ENCODE peak calls at places on chromosomes 5 and 9, in ten cellular contexts. One of them, this sample, is unnamed.

GRCh38 chr5:175707751-175708375 is 50.0 kb downstream of the HRH2 start:
- DNase-seq in CD8-positive, alpha-beta T cell: no peak
- DNase-seq in ACHN: no peak
- DNase-seq in central memory CD4-positive, alpha-beta T cell: no peak
- DNase-seq in activated T-helper 1 cell treated with anti-CD3 and anti-CD28 coated beads, Interleukin-2, amount 50 U/mL, for 16 hours: no peak
- DNase-seq in NCI-H1092 treated with DMSO at 0.1 percent for 48 hours: no peak
- DNase-seq in stimulated activated CD4-positive, alpha-beta T cell treated with anti-CD3 and anti-CD28 coated beads, Interleukin-12 subunit alpha, Interleukin-12 subunit beta, amount 100 ng/mL, for 48 hours: no peak
- DNase-seq in effector memory CD8-positive, alpha-beta T cell: no peak
- DNase-seq in HS-5: no peak
- DNase-seq in GM20000: no peak
- DNase-seq in this sample: no peak

GRCh38 chr9:115739096-115739875 is 414.3 kb upstream of the PAPPA start:
- DNase-seq in central memory CD4-positive, alpha-beta T cell: no peak
- DNase-seq in CD8-positive, alpha-beta T cell: no peak
- DNase-seq in ACHN: no peak
- DNase-seq in activated T-helper 1 cell treated with anti-CD3 and anti-CD28 coated beads, Interleukin-2, amount 50 U/mL, for 16 hours: no peak
- DNase-seq in NCI-H1092 treated with DMSO at 0.1 percent for 48 hours: no peak
- DNase-seq in GM20000: no peak
- DNase-seq in effector memory CD8-positive, alpha-beta T cell: no peak
- DNase-seq in stimulated activated CD4-positive, alpha-beta T cell treated with anti-CD3 and anti-CD28 coated beads, Interleukin-12 subunit alpha, Interleukin-12 subunit beta, amount 100 ng/mL, for 48 hours: no peak
- DNase-seq in HS-5: no peak
- DNase-seq in this sample: peak

GRCh38 chr9:38183994-38184568 is 115.1 kb upstream of the SHB start:
- DNase-seq in effector memory CD8-positive, alpha-beta T cell: no peak
- DNase-seq in stimulated activated CD4-positive, alpha-beta T cell treated with anti-CD3 and anti-CD28 coated beads, Interleukin-12 subunit alpha, Interleukin-12 subunit beta, amount 100 ng/mL, for 48 hours: no peak
- DNase-seq in NCI-H1092 treated with DMSO at 0.1 percent for 48 hours: no peak
- DNase-seq in CD8-positive, alpha-beta T cell: no peak
- DNase-seq in central memory CD4-positive, alpha-beta T cell: no peak
- DNase-seq in HS-5: no peak
- DNase-seq in activated T-helper 1 cell treated with anti-CD3 and anti-CD28 coated beads, Interleukin-2, amount 50 U/mL, for 16 hours: no peak
- DNase-seq in ACHN: no peak
- DNase-seq in GM20000: no peak
- DNase-seq in this sample: no peak

GRCh38 chr9:81825831-81826540 is 102.2 kb upstream of the SPATA31D4 start:
- DNase-seq in effector memory CD8-positive, alpha-beta T cell: no peak
- DNase-seq in GM20000: no peak
- DNase-seq in CD8-positive, alpha-beta T cell: no peak
- DNase-seq in activated T-helper 1 cell treated with anti-CD3 and anti-CD28 coated beads, Interleukin-2, amount 50 U/mL, for 16 hours: no peak
- DNase-seq in stimulated activated CD4-positive, alpha-beta T cell treated with anti-CD3 and anti-CD28 coated beads, Interleukin-12 subunit alpha, Interleukin-12 subunit beta, amount 100 ng/mL, for 48 hours: no peak
- DNase-seq in NCI-H1092 treated with DMSO at 0.1 percent for 48 hours: no peak
- DNase-seq in HS-5: no peak
- DNase-seq in ACHN: peak
- DNase-seq in central memory CD4-positive, alpha-beta T cell: no peak
- DNase-seq in this sample: peak

GRCh38 chr5:64632251-64632650 is 58.1 kb upstream of the SHISAL2B start:
- DNase-seq in NCI-H1092 treated with DMSO at 0.1 percent for 48 hours: peak
- DNase-seq in HS-5: no peak
- DNase-seq in effector memory CD8-positive, alpha-beta T cell: no peak
- DNase-seq in CD8-positive, alpha-beta T cell: no peak
- DNase-seq in ACHN: no peak
- DNase-seq in central memory CD4-positive, alpha-beta T cell: no peak
- DNase-seq in stimulated activated CD4-positive, alpha-beta T cell treated with anti-CD3 and anti-CD28 coated beads, Interleukin-12 subunit alpha, Interleukin-12 subunit beta, amount 100 ng/mL, for 48 hours: no peak
- DNase-seq in GM20000: no peak
- DNase-seq in activated T-helper 1 cell treated with anti-CD3 and anti-CD28 coated beads, Interleukin-2, amount 50 U/mL, for 16 hours: no peak
- DNase-seq in this sample: no peak

GRCh38 chr9:110115341-110115820 is 92.6 kb downstream of the C9orf152 start:
- DNase-seq in GM20000: no peak
- DNase-seq in stimulated activated CD4-positive, alpha-beta T cell treated with anti-CD3 and anti-CD28 coated beads, Interleukin-12 subunit alpha, Interleukin-12 subunit beta, amount 100 ng/mL, for 48 hours: no peak
- DNase-seq in central memory CD4-positive, alpha-beta T cell: no peak
- DNase-seq in HS-5: no peak
- DNase-seq in ACHN: no peak
- DNase-seq in NCI-H1092 treated with DMSO at 0.1 percent for 48 hours: no peak
- DNase-seq in effector memory CD8-positive, alpha-beta T cell: no peak
- DNase-seq in activated T-helper 1 cell treated with anti-CD3 and anti-CD28 coated beads, Interleukin-2, amount 50 U/mL, for 16 hours: no peak
- DNase-seq in CD8-positive, alpha-beta T cell: no peak
- DNase-seq in this sample: no peak

GRCh38 chr9:93308158-93308602 is 124.2 kb downstream of the WNK2 start:
- DNase-seq in activated T-helper 1 cell treated with anti-CD3 and anti-CD28 coated beads, Interleukin-2, amount 50 U/mL, for 16 hours: no peak
- DNase-seq in CD8-positive, alpha-beta T cell: peak
- DNase-seq in central memory CD4-positive, alpha-beta T cell: no peak
- DNase-seq in NCI-H1092 treated with DMSO at 0.1 percent for 48 hours: no peak
- DNase-seq in HS-5: no peak
- DNase-seq in stimulated activated CD4-positive, alpha-beta T cell treated with anti-CD3 and anti-CD28 coated beads, Interleukin-12 subunit alpha, Interleukin-12 subunit beta, amount 100 ng/mL, for 48 hours: no peak
- DNase-seq in GM20000: no peak
- DNase-seq in ACHN: no peak
- DNase-seq in effector memory CD8-positive, alpha-beta T cell: no peak
- DNase-seq in this sample: no peak

GRCh38 chr5:654071-654778 is 38.9 kb downstream of the TPPP start:
- DNase-seq in ACHN: no peak
- DNase-seq in GM20000: no peak
- DNase-seq in effector memory CD8-positive, alpha-beta T cell: no peak
- DNase-seq in CD8-positive, alpha-beta T cell: no peak
- DNase-seq in activated T-helper 1 cell treated with anti-CD3 and anti-CD28 coated beads, Interleukin-2, amount 50 U/mL, for 16 hours: no peak
- DNase-seq in HS-5: no peak
- DNase-seq in stimulated activated CD4-positive, alpha-beta T cell treated with anti-CD3 and anti-CD28 coated beads, Interleukin-12 subunit alpha, Interleukin-12 subunit beta, amount 100 ng/mL, for 48 hours: no peak
- DNase-seq in NCI-H1092 treated with DMSO at 0.1 percent for 48 hours: no peak
- DNase-seq in central memory CD4-positive, alpha-beta T cell: no peak
- DNase-seq in this sample: no peak

GRCh38 chr9:92686954-92687353 is 17.0 kb upstream of the IPPK start:
- DNase-seq in ACHN: no peak
- DNase-seq in activated T-helper 1 cell treated with anti-CD3 and anti-CD28 coated beads, Interleukin-2, amount 50 U/mL, for 16 hours: no peak
- DNase-seq in NCI-H1092 treated with DMSO at 0.1 percent for 48 hours: no peak
- DNase-seq in GM20000: no peak
- DNase-seq in CD8-positive, alpha-beta T cell: no peak
- DNase-seq in stimulated activated CD4-positive, alpha-beta T cell treated with anti-CD3 and anti-CD28 coated beads, Interleukin-12 subunit alpha, Interleukin-12 subunit beta, amount 100 ng/mL, for 48 hours: no peak
- DNase-seq in effector memory CD8-positive, alpha-beta T cell: no peak
- DNase-seq in HS-5: no peak
- DNase-seq in central memory CD4-positive, alpha-beta T cell: no peak
- DNase-seq in this sample: peak

GRCh38 chr9:29691758-29692407 is 2118.6 kb upstream of the C9orf72 start:
- DNase-seq in effector memory CD8-positive, alpha-beta T cell: no peak
- DNase-seq in CD8-positive, alpha-beta T cell: no peak
- DNase-seq in HS-5: no peak
- DNase-seq in GM20000: peak
- DNase-seq in ACHN: peak
- DNase-seq in NCI-H1092 treated with DMSO at 0.1 percent for 48 hours: peak
- DNase-seq in activated T-helper 1 cell treated with anti-CD3 and anti-CD28 coated beads, Interleukin-2, amount 50 U/mL, for 16 hours: no peak
- DNase-seq in central memory CD4-positive, alpha-beta T cell: no peak
- DNase-seq in stimulated activated CD4-positive, alpha-beta T cell treated with anti-CD3 and anti-CD28 coated beads, Interleukin-12 subunit alpha, Interleukin-12 subunit beta, amount 100 ng/mL, for 48 hours: no peak
- DNase-seq in this sample: peak

GRCh38 chr5:32538031-32538547 is 47.3 kb upstream of the SUB1 start:
- DNase-seq in NCI-H1092 treated with DMSO at 0.1 percent for 48 hours: no peak
- DNase-seq in stimulated activated CD4-positive, alpha-beta T cell treated with anti-CD3 and anti-CD28 coated beads, Interleukin-12 subunit alpha, Interleukin-12 subunit beta, amount 100 ng/mL, for 48 hours: no peak
- DNase-seq in central memory CD4-positive, alpha-beta T cell: peak
- DNase-seq in effector memory CD8-positive, alpha-beta T cell: peak
- DNase-seq in CD8-positive, alpha-beta T cell: no peak
- DNase-seq in ACHN: no peak
- DNase-seq in HS-5: no peak
- DNase-seq in GM20000: peak
- DNase-seq in activated T-helper 1 cell treated with anti-CD3 and anti-CD28 coated beads, Interleukin-2, amount 50 U/mL, for 16 hours: peak
- DNase-seq in this sample: no peak

GRCh38 chr5:176176231-176176630 is 62.0 kb upstream of the SIMC1 start:
- DNase-seq in central memory CD4-positive, alpha-beta T cell: no peak
- DNase-seq in HS-5: no peak
- DNase-seq in effector memory CD8-positive, alpha-beta T cell: no peak
- DNase-seq in CD8-positive, alpha-beta T cell: no peak
- DNase-seq in activated T-helper 1 cell treated with anti-CD3 and anti-CD28 coated beads, Interleukin-2, amount 50 U/mL, for 16 hours: no peak
- DNase-seq in NCI-H1092 treated with DMSO at 0.1 percent for 48 hours: no peak
- DNase-seq in ACHN: no peak
- DNase-seq in stimulated activated CD4-positive, alpha-beta T cell treated with anti-CD3 and anti-CD28 coated beads, Interleukin-12 subunit alpha, Interleukin-12 subunit beta, amount 100 ng/mL, for 48 hours: no peak
- DNase-seq in GM20000: no peak
- DNase-seq in this sample: no peak

GRCh38 chr5:72110401-72111013 is 3.2 kb downstream of the MAP1B start:
- DNase-seq in activated T-helper 1 cell treated with anti-CD3 and anti-CD28 coated beads, Interleukin-2, amount 50 U/mL, for 16 hours: no peak
- DNase-seq in central memory CD4-positive, alpha-beta T cell: no peak
- DNase-seq in NCI-H1092 treated with DMSO at 0.1 percent for 48 hours: no peak
- DNase-seq in GM20000: no peak
- DNase-seq in ACHN: no peak
- DNase-seq in HS-5: no peak
- DNase-seq in effector memory CD8-positive, alpha-beta T cell: no peak
- DNase-seq in CD8-positive, alpha-beta T cell: no peak
- DNase-seq in stimulated activated CD4-positive, alpha-beta T cell treated with anti-CD3 and anti-CD28 coated beads, Interleukin-12 subunit alpha, Interleukin-12 subunit beta, amount 100 ng/mL, for 48 hours: no peak
- DNase-seq in this sample: no peak

GRCh38 chr5:65483474-65484346 is 2.0 kb upstream of the ADAMTS6 start:
- DNase-seq in activated T-helper 1 cell treated with anti-CD3 and anti-CD28 coated beads, Interleukin-2, amount 50 U/mL, for 16 hours: no peak
- DNase-seq in GM20000: peak
- DNase-seq in central memory CD4-positive, alpha-beta T cell: peak
- DNase-seq in CD8-positive, alpha-beta T cell: no peak
- DNase-seq in NCI-H1092 treated with DMSO at 0.1 percent for 48 hours: peak
- DNase-seq in HS-5: peak
- DNase-seq in effector memory CD8-positive, alpha-beta T cell: no peak
- DNase-seq in ACHN: peak
- DNase-seq in stimulated activated CD4-positive, alpha-beta T cell treated with anti-CD3 and anti-CD28 coated beads, Interleukin-12 subunit alpha, Interleukin-12 subunit beta, amount 100 ng/mL, for 48 hours: no peak
- DNase-seq in this sample: peak

GRCh38 chr9:120445974-120446373 is 134.0 kb downstream of the CDK5RAP2 start:
- DNase-seq in ACHN: no peak
- DNase-seq in effector memory CD8-positive, alpha-beta T cell: no peak
- DNase-seq in CD8-positive, alpha-beta T cell: no peak
- DNase-seq in HS-5: no peak
- DNase-seq in stimulated activated CD4-positive, alpha-beta T cell treated with anti-CD3 and anti-CD28 coated beads, Interleukin-12 subunit alpha, Interleukin-12 subunit beta, amount 100 ng/mL, for 48 hours: no peak
- DNase-seq in activated T-helper 1 cell treated with anti-CD3 and anti-CD28 coated beads, Interleukin-2, amount 50 U/mL, for 16 hours: no peak
- DNase-seq in central memory CD4-positive, alpha-beta T cell: no peak
- DNase-seq in GM20000: no peak
- DNase-seq in NCI-H1092 treated with DMSO at 0.1 percent for 48 hours: no peak
- DNase-seq in this sample: no peak

GRCh38 chr5:58184910-58185309 is 275.0 kb downstream of the PLK2 start:
- DNase-seq in activated T-helper 1 cell treated with anti-CD3 and anti-CD28 coated beads, Interleukin-2, amount 50 U/mL, for 16 hours: no peak
- DNase-seq in central memory CD4-positive, alpha-beta T cell: no peak
- DNase-seq in CD8-positive, alpha-beta T cell: no peak
- DNase-seq in GM20000: no peak
- DNase-seq in NCI-H1092 treated with DMSO at 0.1 percent for 48 hours: no peak
- DNase-seq in stimulated activated CD4-positive, alpha-beta T cell treated with anti-CD3 and anti-CD28 coated beads, Interleukin-12 subunit alpha, Interleukin-12 subunit beta, amount 100 ng/mL, for 48 hours: no peak
- DNase-seq in effector memory CD8-positive, alpha-beta T cell: no peak
- DNase-seq in HS-5: peak
- DNase-seq in ACHN: peak
- DNase-seq in this sample: no peak

GRCh38 chr9:128201441-128202369 is 1.5 kb upstream of the DNM1 start:
- DNase-seq in stimulated activated CD4-positive, alpha-beta T cell treated with anti-CD3 and anti-CD28 coated beads, Interleukin-12 subunit alpha, Interleukin-12 subunit beta, amount 100 ng/mL, for 48 hours: no peak
- DNase-seq in CD8-positive, alpha-beta T cell: no peak
- DNase-seq in ACHN: no peak
- DNase-seq in activated T-helper 1 cell treated with anti-CD3 and anti-CD28 coated beads, Interleukin-2, amount 50 U/mL, for 16 hours: no peak
- DNase-seq in NCI-H1092 treated with DMSO at 0.1 percent for 48 hours: no peak
- DNase-seq in effector memory CD8-positive, alpha-beta T cell: no peak
- DNase-seq in GM20000: no peak
- DNase-seq in HS-5: no peak
- DNase-seq in central memory CD4-positive, alpha-beta T cell: no peak
- DNase-seq in this sample: no peak

GRCh38 chr5:72601861-72602260 is 94.7 kb upstream of the ZNF366 start:
- DNase-seq in GM20000: no peak
- DNase-seq in ACHN: no peak
- DNase-seq in stimulated activated CD4-positive, alpha-beta T cell treated with anti-CD3 and anti-CD28 coated beads, Interleukin-12 subunit alpha, Interleukin-12 subunit beta, amount 100 ng/mL, for 48 hours: no peak
- DNase-seq in effector memory CD8-positive, alpha-beta T cell: no peak
- DNase-seq in activated T-helper 1 cell treated with anti-CD3 and anti-CD28 coated beads, Interleukin-2, amount 50 U/mL, for 16 hours: no peak
- DNase-seq in NCI-H1092 treated with DMSO at 0.1 percent for 48 hours: no peak
- DNase-seq in central memory CD4-positive, alpha-beta T cell: no peak
- DNase-seq in HS-5: no peak
- DNase-seq in CD8-positive, alpha-beta T cell: no peak
- DNase-seq in this sample: no peak

GRCh38 chr9:120708526-120709224 is 5.6 kb downstream of the MEGF9 start:
- DNase-seq in effector memory CD8-positive, alpha-beta T cell: no peak
- DNase-seq in activated T-helper 1 cell treated with anti-CD3 and anti-CD28 coated beads, Interleukin-2, amount 50 U/mL, for 16 hours: no peak
- DNase-seq in HS-5: no peak
- DNase-seq in GM20000: no peak
- DNase-seq in CD8-positive, alpha-beta T cell: no peak
- DNase-seq in ACHN: no peak
- DNase-seq in NCI-H1092 treated with DMSO at 0.1 percent for 48 hours: no peak
- DNase-seq in central memory CD4-positive, alpha-beta T cell: no peak
- DNase-seq in stimulated activated CD4-positive, alpha-beta T cell treated with anti-CD3 and anti-CD28 coated beads, Interleukin-12 subunit alpha, Interleukin-12 subunit beta, amount 100 ng/mL, for 48 hours: no peak
- DNase-seq in this sample: no peak

GRCh38 chr9:88922091-88922490 is 69.2 kb upstream of the S1PR3 start:
- DNase-seq in CD8-positive, alpha-beta T cell: peak
- DNase-seq in ACHN: no peak
- DNase-seq in stimulated activated CD4-positive, alpha-beta T cell treated with anti-CD3 and anti-CD28 coated beads, Interleukin-12 subunit alpha, Interleukin-12 subunit beta, amount 100 ng/mL, for 48 hours: peak
- DNase-seq in central memory CD4-positive, alpha-beta T cell: peak
- DNase-seq in HS-5: no peak
- DNase-seq in GM20000: no peak
- DNase-seq in NCI-H1092 treated with DMSO at 0.1 percent for 48 hours: no peak
- DNase-seq in effector memory CD8-positive, alpha-beta T cell: peak
- DNase-seq in activated T-helper 1 cell treated with anti-CD3 and anti-CD28 coated beads, Interleukin-2, amount 50 U/mL, for 16 hours: no peak
- DNase-seq in this sample: no peak

GRCh38 chr5:53262348-53262970 is 152.9 kb upstream of the MOCS2 start:
- DNase-seq in CD8-positive, alpha-beta T cell: no peak
- DNase-seq in effector memory CD8-positive, alpha-beta T cell: no peak
- DNase-seq in GM20000: no peak
- DNase-seq in activated T-helper 1 cell treated with anti-CD3 and anti-CD28 coated beads, Interleukin-2, amount 50 U/mL, for 16 hours: no peak
- DNase-seq in NCI-H1092 treated with DMSO at 0.1 percent for 48 hours: no peak
- DNase-seq in ACHN: peak
- DNase-seq in stimulated activated CD4-positive, alpha-beta T cell treated with anti-CD3 and anti-CD28 coated beads, Interleukin-12 subunit alpha, Interleukin-12 subunit beta, amount 100 ng/mL, for 48 hours: no peak
- DNase-seq in HS-5: peak
- DNase-seq in central memory CD4-positive, alpha-beta T cell: no peak
- DNase-seq in this sample: peak

GRCh38 chr5:38536968-38537367 is 19.5 kb downstream of the LIFR start:
- DNase-seq in NCI-H1092 treated with DMSO at 0.1 percent for 48 hours: no peak
- DNase-seq in HS-5: no peak
- DNase-seq in GM20000: no peak
- DNase-seq in activated T-helper 1 cell treated with anti-CD3 and anti-CD28 coated beads, Interleukin-2, amount 50 U/mL, for 16 hours: no peak
- DNase-seq in stimulated activated CD4-positive, alpha-beta T cell treated with anti-CD3 and anti-CD28 coated beads, Interleukin-12 subunit alpha, Interleukin-12 subunit beta, amount 100 ng/mL, for 48 hours: no peak
- DNase-seq in central memory CD4-positive, alpha-beta T cell: no peak
- DNase-seq in CD8-positive, alpha-beta T cell: no peak
- DNase-seq in effector memory CD8-positive, alpha-beta T cell: no peak
- DNase-seq in ACHN: no peak
- DNase-seq in this sample: no peak

GRCh38 chr5:10528056-10528816 is 35.6 kb upstream of the ANKRD33B start:
- DNase-seq in activated T-helper 1 cell treated with anti-CD3 and anti-CD28 coated beads, Interleukin-2, amount 50 U/mL, for 16 hours: no peak
- DNase-seq in effector memory CD8-positive, alpha-beta T cell: no peak
- DNase-seq in CD8-positive, alpha-beta T cell: no peak
- DNase-seq in central memory CD4-positive, alpha-beta T cell: no peak
- DNase-seq in stimulated activated CD4-positive, alpha-beta T cell treated with anti-CD3 and anti-CD28 coated beads, Interleukin-12 subunit alpha, Interleukin-12 subunit beta, amount 100 ng/mL, for 48 hours: no peak
- DNase-seq in HS-5: no peak
- DNase-seq in NCI-H1092 treated with DMSO at 0.1 percent for 48 hours: no peak
- DNase-seq in GM20000: no peak
- DNase-seq in ACHN: no peak
- DNase-seq in this sample: no peak

GRCh38 chr5:15285901-15286583 is 213.9 kb upstream of the FBXL7 start:
- DNase-seq in effector memory CD8-positive, alpha-beta T cell: no peak
- DNase-seq in central memory CD4-positive, alpha-beta T cell: no peak
- DNase-seq in GM20000: no peak
- DNase-seq in HS-5: peak
- DNase-seq in NCI-H1092 treated with DMSO at 0.1 percent for 48 hours: no peak
- DNase-seq in activated T-helper 1 cell treated with anti-CD3 and anti-CD28 coated beads, Interleukin-2, amount 50 U/mL, for 16 hours: no peak
- DNase-seq in stimulated activated CD4-positive, alpha-beta T cell treated with anti-CD3 and anti-CD28 coated beads, Interleukin-12 subunit alpha, Interleukin-12 subunit beta, amount 100 ng/mL, for 48 hours: no peak
- DNase-seq in ACHN: no peak
- DNase-seq in CD8-positive, alpha-beta T cell: no peak
- DNase-seq in this sample: no peak

GRCh38 chr9:93020785-93021670 is 37.5 kb upstream of the SUSD3 start:
- DNase-seq in ACHN: no peak
- DNase-seq in GM20000: no peak
- DNase-seq in effector memory CD8-positive, alpha-beta T cell: no peak
- DNase-seq in activated T-helper 1 cell treated with anti-CD3 and anti-CD28 coated beads, Interleukin-2, amount 50 U/mL, for 16 hours: no peak
- DNase-seq in central memory CD4-positive, alpha-beta T cell: peak
- DNase-seq in stimulated activated CD4-positive, alpha-beta T cell treated with anti-CD3 and anti-CD28 coated beads, Interleukin-12 subunit alpha, Interleukin-12 subunit beta, amount 100 ng/mL, for 48 hours: no peak
- DNase-seq in HS-5: no peak
- DNase-seq in CD8-positive, alpha-beta T cell: no peak
- DNase-seq in NCI-H1092 treated with DMSO at 0.1 percent for 48 hours: no peak
- DNase-seq in this sample: no peak

GRCh38 chr9:135600296-135600805 is 38.8 kb downstream of the PAEP start:
- DNase-seq in activated T-helper 1 cell treated with anti-CD3 and anti-CD28 coated beads, Interleukin-2, amount 50 U/mL, for 16 hours: no peak
- DNase-seq in central memory CD4-positive, alpha-beta T cell: no peak
- DNase-seq in HS-5: no peak
- DNase-seq in stimulated activated CD4-positive, alpha-beta T cell treated with anti-CD3 and anti-CD28 coated beads, Interleukin-12 subunit alpha, Interleukin-12 subunit beta, amount 100 ng/mL, for 48 hours: no peak
- DNase-seq in NCI-H1092 treated with DMSO at 0.1 percent for 48 hours: no peak
- DNase-seq in ACHN: no peak
- DNase-seq in CD8-positive, alpha-beta T cell: no peak
- DNase-seq in GM20000: no peak
- DNase-seq in effector memory CD8-positive, alpha-beta T cell: no peak
- DNase-seq in this sample: peak

GRCh38 chr5:78405820-78406750 is 45.7 kb downstream of the SCAMP1 start:
- DNase-seq in HS-5: peak
- DNase-seq in stimulated activated CD4-positive, alpha-beta T cell treated with anti-CD3 and anti-CD28 coated beads, Interleukin-12 subunit alpha, Interleukin-12 subunit beta, amount 100 ng/mL, for 48 hours: no peak
- DNase-seq in GM20000: peak
- DNase-seq in NCI-H1092 treated with DMSO at 0.1 percent for 48 hours: no peak
- DNase-seq in activated T-helper 1 cell treated with anti-CD3 and anti-CD28 coated beads, Interleukin-2, amount 50 U/mL, for 16 hours: no peak
- DNase-seq in ACHN: peak
- DNase-seq in CD8-positive, alpha-beta T cell: no peak
- DNase-seq in effector memory CD8-positive, alpha-beta T cell: no peak
- DNase-seq in central memory CD4-positive, alpha-beta T cell: no peak
- DNase-seq in this sample: no peak

GRCh38 chr5:54643679-54644078 is 126.1 kb downstream of the SNX18 start:
- DNase-seq in CD8-positive, alpha-beta T cell: no peak
- DNase-seq in NCI-H1092 treated with DMSO at 0.1 percent for 48 hours: no peak
- DNase-seq in HS-5: peak
- DNase-seq in central memory CD4-positive, alpha-beta T cell: no peak
- DNase-seq in activated T-helper 1 cell treated with anti-CD3 and anti-CD28 coated beads, Interleukin-2, amount 50 U/mL, for 16 hours: no peak
- DNase-seq in stimulated activated CD4-positive, alpha-beta T cell treated with anti-CD3 and anti-CD28 coated beads, Interleukin-12 subunit alpha, Interleukin-12 subunit beta, amount 100 ng/mL, for 48 hours: no peak
- DNase-seq in ACHN: peak
- DNase-seq in GM20000: no peak
- DNase-seq in effector memory CD8-positive, alpha-beta T cell: no peak
- DNase-seq in this sample: no peak